ENCODE peak calls at places on chromosome 10, in nine cellular contexts. J is PC-3, T is GM23338, K is GM23248, V is neural progenitor cell, O is OCI-LY7, E is SK-N-SH, C is hepatocyte, W is MM.1S. H is an unnamed sample.

GRCh38 chr10:126060232-126060935 is 164.0 kb downstream of the FANK1 start:
- DNase-seq in E (no peak), V (no peak), O (no peak), T (no peak), K (peak), W (no peak), C (no peak), J (peak), H (no peak)

GRCh38 chr10:60921631-60922030 is 22.4 kb downstream of the RHOBTB1 start:
- DNase-seq in K (no peak), O (peak), W (peak), T (no peak), J (no peak), V (no peak), E (no peak), C (no peak), H (no peak)

GRCh38 chr10:49398000-49398861 is 2.3 kb upstream of the DRGX start:
- DNase-seq in W (no peak), V (peak), T (peak), O (no peak), K (peak), C (peak), E (peak), J (peak), H (no peak)

GRCh38 chr10:30437039-30437781 is 3.2 kb downstream of the MAP3K8 start:
- DNase-seq in O (peak), J (peak), K (peak), C (no peak), E (no peak), T (no peak), W (peak), V (no peak), H (no peak)

GRCh38 chr10:105354010-105354409 is 712.9 kb downstream of the SORCS3 start:
- DNase-seq in K (no peak), V (no peak), O (no peak), E (no peak), W (no peak), T (no peak), C (no peak), J (no peak), H (no peak)

GRCh38 chr10:17233534-17233933 is 5.5 kb downstream of the VIM start:
- DNase-seq in W (no peak), E (no peak), O (no peak), J (no peak), C (no peak), V (no peak), K (peak), T (no peak), H (no peak)

GRCh38 chr10:48577158-48577557 is 27.7 kb downstream of the ARHGAP22 start:
- DNase-seq in O (peak), T (no peak), K (no peak), V (no peak), W (no peak), C (no peak), E (no peak), J (no peak), H (no peak)

GRCh38 chr10:71998840-71999194 is 34.6 kb downstream of the CHST3 start:
- DNase-seq in O (no peak), C (peak), J (peak), W (no peak), T (no peak), V (no peak), E (peak), K (peak), H (no peak)

GRCh38 chr10:89301721-89302445 is at the start of gene IFIT2:
- DNase-seq in T (peak), K (peak), O (peak), W (peak), J (peak), V (no peak), E (no peak), C (peak), H (no peak)

GRCh38 chr10:13717936-13718772 is 131.4 kb downstream of the PRPF18 start:
- DNase-seq in E (no peak), J (peak), T (no peak), C (peak), V (no peak), K (peak), O (no peak), W (peak), H (no peak)

GRCh38 chr10:92923416-92923815 is 75.1 kb downstream of the EXOC6 start:
- DNase-seq in J (no peak), T (no peak), O (no peak), C (no peak), K (no peak), E (no peak), V (no peak), W (no peak), H (no peak)

GRCh38 chr10:122062831-122063674 is 74.1 kb downstream of the TACC2 start:
- DNase-seq in V (peak), W (no peak), T (peak), O (no peak), J (peak), C (peak), K (peak), E (peak), H (peak)

GRCh38 chr10:44362866-44363711 is 21.8 kb downstream of the CXCL12 start:
- DNase-seq in O (no peak), J (no peak), T (peak), E (no peak), W (no peak), C (no peak), V (no peak), K (no peak), H (no peak)

GRCh38 chr10:99172130-99172738 is 63.4 kb downstream of the HPSE2 start:
- DNase-seq in E (peak), T (peak), C (peak), J (peak), K (peak), W (peak), V (peak), O (no peak), H (peak)

GRCh38 chr10:133260895-133261725 is 15.6 kb downstream of the ADAM8 start:
- DNase-seq in J (peak), V (peak), W (peak), K (peak), C (peak), E (peak), T (peak), O (peak), H (no peak)

GRCh38 chr10:63105811-63106755 is 27.0 kb upstream of the NRBF2 start:
- DNase-seq in T (peak), C (no peak), K (peak), J (peak), V (peak), O (no peak), W (no peak), E (no peak), H (no peak)

GRCh38 chr10:13563481-13564445 is 23.0 kb upstream of the PRPF18 start:
- DNase-seq in J (no peak), C (no peak), K (peak), E (no peak), V (no peak), T (no peak), W (no peak), O (no peak), H (no peak)

GRCh38 chr10:93473804-93474472 is 8.2 kb downstream of the MYOF start:
- DNase-seq in E (no peak), V (no peak), K (peak), J (no peak), O (no peak), W (no peak), C (no peak), T (no peak), H (no peak)

GRCh38 chr10:61634711-61635110 is 28.0 kb upstream of the CABCOCO1 start:
- DNase-seq in J (no peak), O (no peak), E (no peak), W (no peak), V (no peak), T (no peak), K (peak), C (no peak), H (no peak)

GRCh38 chr10:71213127-71213616 is 802 bp downstream of the UNC5B start:
- DNase-seq in T (peak), C (peak), O (peak), K (peak), E (peak), W (peak), V (peak), J (peak), H (peak)

GRCh38 chr10:32190890-32191491 is 134.8 kb upstream of the KIF5B start:
- DNase-seq in K (peak), W (peak), J (peak), T (peak), V (peak), E (no peak), O (peak), C (peak), H (peak)

GRCh38 chr10:71465576-71466252 is 69.0 kb downstream of the CDH23 start:
- DNase-seq in E (no peak), C (no peak), K (no peak), T (no peak), O (no peak), J (no peak), V (no peak), W (no peak), H (no peak)

GRCh38 chr10:5775705-5776104 is 37.5 kb downstream of the GDI2 start:
- DNase-seq in C (no peak), W (no peak), K (no peak), V (no peak), J (no peak), T (no peak), E (no peak), O (peak), H (no peak)

GRCh38 chr10:80100861-80101695 is 22.6 kb downstream of the TMEM254 start:
- DNase-seq in K (no peak), J (peak), V (no peak), E (no peak), W (no peak), T (peak), C (peak), O (no peak), H (no peak)

GRCh38 chr10:132168571-132169030 is 18.1 kb upstream of the DPYSL4 start:
- DNase-seq in K (no peak), J (no peak), W (no peak), V (no peak), O (no peak), T (no peak), E (no peak), C (no peak), H (no peak)

GRCh38 chr10:46520381-46520780 is 36.1 kb downstream of the GPRIN2 start:
- DNase-seq in K (no peak), J (no peak), V (no peak), E (no peak), O (no peak), T (no peak), C (no peak), W (no peak), H (no peak)
- TF ChIP-seq EZH2phosphoT487 in K (no peak), J (no peak), V (no peak), E (no peak), O (no peak), T (no peak), C (no peak), W (no peak), H (no peak)

GRCh38 chr10:33803248-33803647 is 468.8 kb upstream of the NRP1 start:
- DNase-seq in W (no peak), C (no peak), K (peak), V (no peak), T (no peak), O (no peak), E (no peak), J (peak), H (peak)
- TF ChIP-seq EZH2phosphoT487 in W (no peak), C (no peak), K (no peak), V (no peak), T (no peak), O (no peak), E (no peak), J (no peak), H (no peak)

GRCh38 chr10:110870823-110871235 is 899 bp upstream of the PDCD4 start:
- DNase-seq in T (no peak), O (no peak), W (no peak), K (peak), E (peak), J (no peak), V (peak), C (no peak), H (no peak)
- TF ChIP-seq EZH2phosphoT487 in T (no peak), O (no peak), W (no peak), K (no peak), E (no peak), J (no peak), V (no peak), C (no peak), H (no peak)

GRCh38 chr10:4691301-4691700 is 134.7 kb upstream of the AKR1E2 start:
- DNase-seq in W (no peak), T (no peak), E (no peak), V (no peak), O (no peak), C (no peak), K (peak), J (peak), H (no peak)
- TF ChIP-seq EZH2phosphoT487 in W (no peak), T (no peak), E (no peak), V (no peak), O (no peak), C (no peak), K (no peak), J (no peak), H (no peak)

DNA sequence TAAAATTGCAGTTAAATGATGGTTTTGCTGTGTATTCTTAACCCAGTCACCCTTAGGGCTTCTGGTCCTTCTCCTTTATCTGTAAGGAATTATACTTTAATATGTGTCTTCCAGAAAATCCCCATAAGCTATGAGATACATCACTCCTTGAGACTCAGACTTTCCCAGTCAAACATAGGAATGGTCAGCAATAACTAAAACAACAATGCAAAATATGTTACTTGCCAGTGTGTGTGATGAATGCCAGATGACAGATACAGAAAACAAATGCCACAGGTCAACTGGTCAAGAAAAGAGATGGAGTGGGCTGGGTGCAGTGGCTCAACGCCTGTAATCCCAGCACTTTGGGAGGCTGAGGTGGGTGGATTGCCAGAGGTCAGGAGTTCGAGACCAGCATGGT is 10.2 kb downstream of the ADD3 start:
- DNase-seq in K (peak), T (no peak), V (no peak), J (no peak), O (no peak), E (no peak), C (no peak), W (no peak), H (no peak)
- TF ChIP-seq EZH2phosphoT487 in K (no peak), T (no peak), V (no peak), J (no peak), O (no peak), E (no peak), C (no peak), W (no peak), H (no peak)